ENCODE peak calls at places on chromosomes 7 and 10, in six cellular contexts. T, C, L, U, O and M are unnamed samples.

GRCh38 chr10:125152646-125153368 is 7.6 kb downstream of the CTBP2 start:
- DNase-seq in T (peak), C (no peak), L (peak), U (no peak), O (no peak), M (peak)

GRCh38 chr10:97427571-97428179 is 1.7 kb downstream of the PGAM1 start:
- DNase-seq in T (no peak), C (peak), L (peak), U (no peak), O (peak), M (no peak)

GRCh38 chr10:58266003-58266825 is 1.5 kb downstream of the IPMK start:
- DNase-seq in T (peak), C (peak), L (peak), U (no peak), O (peak), M (no peak)

GRCh38 chr7:106534271-106534846 is 126.6 kb downstream of the CCDC71L start:
- DNase-seq in T (no peak), C (no peak), L (no peak), U (no peak), O (no peak), M (no peak)

GRCh38 chr10:22597142-22597541 is 117.2 kb downstream of the PIP4K2A start:
- DNase-seq in T (no peak), C (peak), L (no peak), U (no peak), O (no peak), M (no peak)

GRCh38 chr7:81284576-81284975 is 365.7 kb upstream of the SEMA3C start:
- DNase-seq in T (no peak), C (peak), L (no peak), U (no peak), O (no peak), M (no peak)

GRCh38 chr10:113993489-113993932 is 50.2 kb upstream of the ADRB1 start:
- DNase-seq in T (peak), C (no peak), L (no peak), U (no peak), O (no peak), M (no peak)

GRCh38 chr7:20385121-20385520 is 54.4 kb downstream of the ITGB8 start:
- DNase-seq in T (no peak), C (peak), L (no peak), U (peak), O (no peak), M (no peak)

GRCh38 chr10:11086177-11086576 is 68.5 kb downstream of the CELF2 start:
- DNase-seq in T (no peak), C (no peak), L (no peak), U (no peak), O (no peak), M (no peak)

GRCh38 chr10:112375721-112376577 is 2.0 kb downstream of the ACSL5 start:
- DNase-seq in T (peak), C (peak), L (no peak), U (no peak), O (peak), M (peak)

GRCh38 chr10:121032460-121032859 is 181.3 kb downstream of the WDR11 start:
- DNase-seq in T (no peak), C (no peak), L (no peak), U (no peak), O (no peak), M (no peak)

GRCh38 chr7:43643842-43644241 is 60.9 kb downstream of the STK17A start:
- DNase-seq in T (no peak), C (no peak), L (no peak), U (no peak), O (no peak), M (no peak)

GRCh38 chr7:42074079-42074478 is 162.9 kb downstream of the GLI3 start:
- DNase-seq in T (no peak), C (no peak), L (no peak), U (no peak), O (no peak), M (no peak)

GRCh38 chr7:42068554-42069280 is 168.3 kb downstream of the GLI3 start:
- DNase-seq in T (no peak), C (no peak), L (peak), U (no peak), O (no peak), M (no peak)

GRCh38 chr7:42069625-42070024 is 167.4 kb downstream of the GLI3 start:
- DNase-seq in T (no peak), C (no peak), L (no peak), U (no peak), O (no peak), M (no peak)

GRCh38 chr7:42070068-42070467 is 166.9 kb downstream of the GLI3 start:
- DNase-seq in T (no peak), C (peak), L (no peak), U (no peak), O (peak), M (no peak)

DNA sequence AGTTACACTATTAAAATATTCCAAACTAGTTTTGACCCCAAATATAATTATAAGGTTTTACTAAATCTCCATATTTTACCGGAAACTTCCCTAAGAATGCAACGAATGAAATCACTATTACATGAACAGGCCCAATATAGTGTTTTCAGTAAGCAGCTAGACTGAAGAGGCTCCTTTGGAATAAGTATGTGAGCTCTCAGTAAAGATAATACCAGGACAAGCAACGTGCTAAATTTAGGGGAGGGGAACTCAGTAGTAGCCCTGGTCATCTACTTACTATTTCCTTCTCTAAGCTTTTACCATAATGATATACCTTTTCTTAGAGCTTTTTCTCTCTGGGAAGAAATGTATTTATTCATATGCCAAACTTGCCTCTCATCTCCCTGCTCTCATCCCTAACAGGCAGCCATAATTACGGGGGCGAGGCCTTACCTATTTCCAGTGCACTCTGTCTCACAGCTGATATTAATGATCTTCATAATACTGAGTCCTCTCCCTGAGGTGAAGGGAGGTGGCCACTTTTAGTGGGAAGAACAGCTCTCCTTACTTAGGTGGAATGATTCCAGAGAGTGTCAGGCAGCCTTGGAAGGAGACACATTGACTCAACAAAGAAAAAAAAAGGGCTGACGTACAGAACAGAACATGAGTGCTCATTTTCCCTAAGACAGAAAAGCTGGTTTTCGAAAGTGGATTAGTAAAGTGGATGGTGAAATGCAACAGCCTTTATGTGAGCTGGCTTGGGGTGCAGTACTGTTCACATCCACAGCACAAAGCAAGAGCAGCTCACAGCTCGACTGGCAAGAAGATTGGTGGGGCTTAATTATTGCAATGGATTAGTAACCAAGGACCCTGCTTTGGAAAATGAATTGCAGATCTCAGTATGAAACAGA is 165.4 kb downstream of the GLI3 start:
- DNase-seq in T (peak), C (peak), L (peak), U (no peak), O (no peak), M (no peak)
- H3K27ac ChIP-seq in T (no peak), C (no peak), L (peak), U (no peak), O (no peak), M (no peak)

GRCh38 chr7:47145326-47145725 is 436.6 kb downstream of the TNS3 start:
- DNase-seq in T (no peak), C (no peak), L (no peak), U (no peak), O (no peak), M (no peak)

GRCh38 chr7:47147213-47147631 is 434.7 kb downstream of the TNS3 start:
- DNase-seq in T (no peak), C (no peak), L (no peak), U (no peak), O (peak), M (no peak)

GRCh38 chr7:47148541-47149207 is 433.2 kb downstream of the TNS3 start:
- DNase-seq in T (no peak), C (peak), L (no peak), U (no peak), O (no peak), M (no peak)

GRCh38 chr7:47143344-47143743 is 438.6 kb downstream of the TNS3 start:
- DNase-seq in T (no peak), C (peak), L (no peak), U (peak), O (no peak), M (no peak)

DNA sequence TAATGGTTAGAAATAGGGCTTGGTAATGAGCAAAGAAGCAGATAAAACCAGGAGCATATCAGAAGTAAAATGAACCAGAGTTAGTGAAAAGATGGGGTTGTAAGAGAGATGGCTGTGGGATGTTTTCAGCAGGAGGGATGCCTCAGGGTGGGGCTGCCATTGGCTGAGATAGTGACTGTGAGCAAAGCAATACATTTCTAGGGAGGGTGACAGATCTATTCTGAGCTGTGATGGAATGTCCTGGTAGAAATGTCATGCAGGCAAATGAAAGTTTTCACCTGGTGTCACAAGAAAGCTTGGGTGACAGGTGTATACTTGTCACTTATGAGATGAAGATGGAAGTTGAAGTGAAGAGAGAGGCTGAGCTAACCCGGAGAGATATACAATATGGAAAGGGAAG is 435.9 kb downstream of the TNS3 start:
- DNase-seq in T (no peak), C (no peak), L (no peak), U (no peak), O (no peak), M (no peak)
- H3K27ac ChIP-seq in T (no peak), C (no peak), L (no peak), U (no peak), O (no peak), M (no peak)

GRCh38 chr7:17121671-17122070 is 176.8 kb upstream of the AHR start:
- DNase-seq in T (no peak), C (no peak), L (no peak), U (no peak), O (no peak), M (no peak)
- H3K27ac ChIP-seq in T (no peak), C (no peak), L (no peak), U (no peak), O (no peak), M (no peak)

GRCh38 chr7:27185013-27185707 is at the start of gene HOXA11:
- DNase-seq in T (peak), C (peak), L (no peak), U (no peak), O (no peak), M (no peak)
- H3K27ac ChIP-seq in T (no peak), C (no peak), L (no peak), U (no peak), O (no peak), M (no peak)

GRCh38 chr7:51300762-51301674 is 15.6 kb downstream of the COBL start:
- DNase-seq in T (no peak), C (no peak), L (no peak), U (no peak), O (no peak), M (no peak)

GRCh38 chr7:51303142-51303525 is 13.5 kb downstream of the COBL start:
- DNase-seq in T (no peak), C (no peak), L (no peak), U (no peak), O (no peak), M (no peak)

GRCh38 chr7:51299391-51300133 is 17.0 kb downstream of the COBL start:
- DNase-seq in T (no peak), C (no peak), L (no peak), U (no peak), O (no peak), M (no peak)

GRCh38 chr7:51298912-51299311 is 17.7 kb downstream of the COBL start:
- DNase-seq in T (no peak), C (no peak), L (no peak), U (no peak), O (no peak), M (no peak)

GRCh38 chr7:51301806-51302205 is 14.8 kb downstream of the COBL start:
- DNase-seq in T (no peak), C (no peak), L (no peak), U (no peak), O (no peak), M (no peak)
- H3K27ac ChIP-seq in T (no peak), C (no peak), L (no peak), U (no peak), O (no peak), M (peak)

DNA sequence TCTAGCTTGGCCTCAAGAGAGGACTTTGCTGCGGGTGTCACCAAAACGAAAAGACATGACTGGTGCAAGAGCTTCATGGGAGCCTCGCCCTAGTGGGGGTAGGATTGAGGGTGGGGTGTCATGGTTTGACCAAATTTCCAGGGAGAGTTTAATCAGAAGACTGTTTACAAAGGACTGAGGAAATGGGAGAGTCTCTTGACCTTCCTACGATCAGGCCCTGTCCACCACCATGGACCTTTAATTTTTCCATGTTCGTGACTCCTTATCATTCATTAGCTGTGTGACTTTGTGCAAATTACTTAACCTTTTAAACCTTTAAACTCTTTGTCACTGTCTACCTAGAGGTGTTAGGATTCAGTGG is 23.0 kb downstream of the AKR1E2 start:
- DNase-seq in T (no peak), C (no peak), L (no peak), U (no peak), O (no peak), M (no peak)
- H3K27ac ChIP-seq in T (no peak), C (no peak), L (no peak), U (no peak), O (no peak), M (no peak)

DNA sequence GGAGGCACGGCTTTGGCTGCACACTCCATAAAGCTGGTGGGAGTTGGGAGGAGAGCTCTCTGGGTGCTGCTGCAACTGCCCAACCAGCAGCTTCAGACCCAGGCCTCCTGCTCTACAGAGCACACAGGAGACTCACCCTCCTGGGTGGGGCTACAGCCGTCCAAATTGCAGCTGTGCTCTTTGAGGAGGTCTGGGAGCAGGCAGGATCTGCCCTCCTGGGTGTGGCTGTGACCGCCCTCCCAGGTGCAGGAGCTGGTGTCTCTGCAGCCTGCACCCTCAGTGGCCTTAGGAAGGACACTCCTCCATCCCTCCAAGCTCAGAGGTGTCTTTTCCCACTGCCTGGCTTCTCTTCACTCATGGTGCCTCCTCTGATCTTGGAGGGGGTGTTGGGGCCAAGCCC is 20.0 kb upstream of the PRF1 start:
- DNase-seq in T (no peak), C (no peak), L (no peak), U (no peak), O (no peak), M (no peak)
- H3K27ac ChIP-seq in T (no peak), C (no peak), L (no peak), U (no peak), O (no peak), M (no peak)

GRCh38 chr7:25852249-25852994 is 299.6 kb upstream of the NFE2L3 start:
- DNase-seq in T (no peak), C (no peak), L (peak), U (no peak), O (no peak), M (no peak)

GRCh38 chr7:25849361-25850184 is 302.4 kb upstream of the NFE2L3 start:
- DNase-seq in T (peak), C (peak), L (no peak), U (peak), O (peak), M (no peak)

GRCh38 chr7:25851332-25852248 is 300.4 kb upstream of the NFE2L3 start:
- DNase-seq in T (peak), C (peak), L (peak), U (peak), O (peak), M (peak)

GRCh38 chr7:25852995-25853713 is 298.8 kb upstream of the NFE2L3 start:
- DNase-seq in T (no peak), C (no peak), L (no peak), U (no peak), O (no peak), M (no peak)

GRCh38 chr7:25850730-25851129 is 301.3 kb upstream of the NFE2L3 start:
- DNase-seq in T (no peak), C (no peak), L (no peak), U (no peak), O (no peak), M (no peak)
- H3K27ac ChIP-seq in T (no peak), C (peak), L (no peak), U (peak), O (no peak), M (no peak)